ENCODE peak calls at places on chromosomes 16 and 17, in four cellular contexts. P is foreskin fibroblast; H is Caco-2; R is CD8-positive, alpha-beta memory T cell. I is an unnamed sample.

GRCh38 chr16:50501986-50502615 is 46.1 kb upstream of the NKD1 start:
- DNase-seq in R (no peak), P (no peak), H (no peak), I (no peak)

GRCh38 chr16:73365010-73365409 is 317.1 kb upstream of the ZFHX3 start:
- DNase-seq in H (no peak), P (no peak), R (no peak), I (no peak)

GRCh38 chr17:27338536-27338985 is 44.6 kb downstream of the WSB1 start:
- DNase-seq in H (no peak), R (no peak), P (no peak), I (no peak)

GRCh38 chr17:78839173-78839761 is 1.3 kb downstream of the USP36 start:
- DNase-seq in R (peak; percentile 61), P (no peak), H (no peak), I (no peak)

GRCh38 chr17:65634533-65634932 is 73.1 kb upstream of the AXIN2 start:
- DNase-seq in R (no peak), P (no peak), H (no peak), I (no peak)

GRCh38 chr16:67770371-67770991 is 35.9 kb downstream of the RANBP10 start:
- DNase-seq in P (peak; percentile 59), H (no peak), R (no peak), I (no peak)

GRCh38 chr16:69820926-69821541 is 58.9 kb downstream of the WWP2 start:
- DNase-seq in P (peak; percentile 66), R (no peak), H (no peak), I (no peak)

GRCh38 chr16:35198223-35199199 is 1739.1 kb downstream of the TP53TG3F start:
- DNase-seq in R (no peak), P (no peak), H (no peak), I (no peak)

GRCh38 chr17:42669705-42670198 is 7.0 kb downstream of the PLEKHH3 start:
- DNase-seq in P (no peak), R (no peak), H (no peak), I (no peak)

GRCh38 chr16:88762941-88763340 is 22.1 kb downstream of the PIEZO1 start:
- DNase-seq in P (no peak), H (no peak), R (no peak), I (no peak)

GRCh38 chr17:46013502-46014165 is 14.6 kb downstream of the STH start:
- DNase-seq in R (no peak), H (no peak), P (peak; percentile 76), I (no peak)

GRCh38 chr17:53142890-53143289 is 679.8 kb upstream of the KIF2B start:
- DNase-seq in R (no peak), H (no peak), P (no peak), I (no peak)

GRCh38 chr17:44345497-44346026 is 460 bp downstream of the GRN start:
- DNase-seq in P (no peak), H (peak; percentile 72), R (peak; percentile 39), I (peak; percentile 43)

GRCh38 chr16:81625544-81626152 is 153.4 kb upstream of the PLCG2 start:
- DNase-seq in P (no peak), H (no peak), R (no peak), I (no peak)

GRCh38 chr16:55398683-55399230 is 74.8 kb downstream of the IRX6 start:
- DNase-seq in R (no peak), H (no peak), P (no peak), I (no peak)

GRCh38 chr17:9544221-9544620 is 31.4 kb downstream of the STX8 start:
- DNase-seq in H (no peak), R (no peak), P (no peak), I (no peak)

GRCh38 chr17:40056379-40057005 is 2.3 kb upstream of the MED24 start:
- DNase-seq in H (no peak), R (no peak), P (no peak), I (no peak)

GRCh38 chr17:6523330-6523729 is 33.0 kb downstream of the PITPNM3 start:
- DNase-seq in P (peak; percentile 28), R (no peak), H (peak; percentile 42), I (no peak)

GRCh38 chr16:17404903-17405691 is 65.7 kb downstream of the XYLT1 start:
- DNase-seq in R (no peak), H (no peak), P (peak; percentile 86), I (no peak)

GRCh38 chr17:44557653-44558285 is 485 bp downstream of the FZD2 start:
- DNase-seq in H (no peak), P (peak; percentile 57), R (peak; percentile 21), I (no peak)

GRCh38 chr17:66301418-66301863 is 972 bp upstream of the PRKCA start:
- DNase-seq in H (no peak), P (no peak), R (no peak), I (no peak)

GRCh38 chr16:81715358-81716196 is 63.5 kb upstream of the PLCG2 start:
- DNase-seq in R (peak; percentile 69), H (no peak), P (no peak), I (peak; percentile 63)

GRCh38 chr17:55273579-55274370 is 9.0 kb downstream of the HLF start:
- DNase-seq in P (peak; percentile 63), H (no peak), R (no peak), I (no peak)

GRCh38 chr17:72588961-72589360 is 468.1 kb downstream of the SOX9 start:
- DNase-seq in H (peak; percentile 75), R (no peak), P (no peak), I (no peak)

GRCh38 chr16:49510676-49511305 is 137.2 kb downstream of the C16orf78 start:
- DNase-seq in R (no peak), P (no peak), H (no peak), I (no peak)

GRCh38 chr16:24850289-24850931 is 4.6 kb downstream of the SLC5A11 start:
- DNase-seq in H (no peak), P (peak; percentile 42), R (no peak), I (peak; percentile 44)

GRCh38 chr17:55037828-55038227 is 69.3 kb downstream of the STXBP4 start:
- DNase-seq in H (no peak), P (no peak), R (no peak), I (no peak)

GRCh38 chr16:56450275-56450889 is 750 bp downstream of the NUDT21 start:
- DNase-seq in P (no peak), H (no peak), R (no peak), I (no peak)

GRCh38 chr16:89410322-89410721 is 80.0 kb downstream of the ANKRD11 start:
- DNase-seq in R (no peak), H (no peak), P (no peak), I (no peak)

GRCh38 chr17:15261063-15261817 is 3.9 kb downstream of the PMP22 start:
- DNase-seq in R (no peak), P (peak; percentile 53), H (peak; percentile 43), I (no peak)

DNA sequence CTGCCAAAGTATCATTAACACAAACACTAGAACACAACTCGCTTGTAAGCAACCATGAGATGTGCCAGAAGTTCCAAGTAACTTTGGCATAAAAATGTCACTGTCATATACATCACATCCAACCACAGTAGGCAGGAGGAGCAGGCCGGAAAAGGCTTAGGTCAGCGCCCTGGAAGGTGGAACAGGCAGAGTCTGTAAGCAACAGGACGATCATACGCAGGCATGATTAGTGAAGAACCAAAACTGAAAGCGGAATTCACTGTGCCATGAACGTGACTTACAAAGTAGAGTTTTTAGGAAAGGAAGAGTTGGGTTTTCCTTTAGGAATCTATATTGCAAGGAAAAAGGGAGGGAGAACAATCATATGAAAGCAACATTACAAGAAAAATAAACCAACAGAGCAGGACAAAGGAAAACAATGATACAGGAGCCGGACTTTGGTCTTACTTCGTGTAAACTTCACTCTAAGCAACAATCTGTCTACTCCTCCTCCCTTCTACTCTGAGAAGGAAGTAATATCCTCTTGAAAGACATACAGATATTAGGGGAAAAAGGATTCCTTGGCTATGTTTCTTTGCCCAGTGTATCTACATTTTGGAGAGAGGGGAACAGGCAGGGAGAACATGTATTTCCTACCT is 52.2 kb downstream of the YWHAE start:
- DNase-seq in R (no peak), P (no peak), H (no peak), I (no peak)
- H3K4me3 ChIP-seq in R (no peak overlapping the region), P (no peak overlapping the region), H (no peak overlapping the region), I (no peak overlapping the region)

DNA sequence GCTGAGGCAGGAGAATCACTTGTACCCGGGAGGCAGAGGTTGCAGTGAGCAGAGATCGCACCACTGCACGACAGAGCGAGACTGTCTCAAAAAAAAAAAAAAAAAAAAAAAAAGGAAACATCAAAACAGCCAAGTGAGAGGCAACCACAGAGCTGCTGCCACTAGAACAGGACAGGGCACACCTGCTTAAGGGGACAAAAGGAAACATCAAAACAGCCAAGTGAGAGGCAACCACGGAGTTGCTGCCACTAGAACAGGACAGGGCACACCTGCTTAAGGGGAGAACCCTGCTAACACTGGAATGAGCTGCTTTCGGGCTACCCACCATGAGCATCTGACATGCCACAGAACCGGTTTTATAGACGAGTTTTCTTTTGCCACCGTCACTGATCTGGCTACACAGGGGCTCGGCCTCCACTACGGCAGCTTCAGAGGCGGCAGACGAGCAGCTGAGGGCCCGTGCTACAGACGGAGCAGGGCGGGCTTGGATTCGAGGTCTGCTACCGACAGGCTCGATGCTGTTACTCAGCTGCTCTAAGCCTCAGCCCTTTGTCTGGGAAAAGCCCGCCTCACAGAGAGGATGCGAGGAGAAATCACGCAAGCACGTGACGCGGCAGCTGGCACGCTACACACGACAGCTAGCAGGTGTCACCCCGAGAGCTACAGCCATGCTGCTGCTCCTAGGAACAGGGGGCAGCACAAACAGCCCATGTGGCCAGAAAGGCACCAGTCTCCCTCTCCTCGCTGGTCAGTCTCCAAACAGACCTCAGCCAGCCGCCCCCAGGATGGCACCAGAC is 2.0 kb downstream of the P4HB start:
- DNase-seq in R (no peak), H (no peak), P (no peak), I (peak; percentile 54)
- H3K4me3 ChIP-seq in R (peak overlapping the region; percentile 60), H (peak overlapping the region; percentile 84), P (peak overlapping the region; percentile 98), I (peak overlapping the region; percentile 61)

GRCh38 chr17:35074711-35075707 is 11.5 kb upstream of the RFFL start:
- DNase-seq in P (no peak), H (no peak), R (no peak), I (no peak)
- H3K4me3 ChIP-seq in P (no peak overlapping the region), H (no peak overlapping the region), R (no peak overlapping the region), I (no peak overlapping the region)

DNA sequence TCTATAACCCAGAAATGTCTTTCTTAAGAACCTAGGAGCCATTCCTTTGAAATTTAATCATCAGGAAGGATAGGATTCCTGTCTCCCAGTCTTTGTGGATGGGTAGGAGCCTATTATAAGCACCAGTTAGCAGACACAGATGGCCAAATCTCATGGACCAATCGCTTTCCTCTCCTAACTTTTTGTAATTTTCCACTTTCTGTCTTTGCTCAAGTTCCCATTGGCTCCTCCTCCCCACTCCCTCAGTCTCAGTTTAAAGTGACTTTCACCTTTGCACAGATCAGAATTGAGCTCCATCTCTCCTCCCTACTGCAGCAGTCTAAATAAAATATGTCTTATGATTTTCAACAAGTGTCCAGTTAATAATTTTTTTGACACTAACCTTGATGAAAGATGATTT is 192.3 kb downstream of the HS3ST3A1 start:
- DNase-seq in H (no peak), R (no peak), P (no peak), I (no peak)
- H3K4me3 ChIP-seq in H (no peak overlapping the region), R (no peak overlapping the region), P (no peak overlapping the region), I (no peak overlapping the region)